ENCODE peak calls at places on chromosome 21, in five cellular contexts. K, H, C, N and O are unnamed samples.

GRCh38 chr21:44589094-44589493 is 3.2 kb downstream of the KRTAP10-6 start:
- DNase-seq in N (no peak), K (no peak), C (no peak), H (no peak), O (no peak)

GRCh38 chr21:19353271-19353670 is 949.7 kb upstream of the TMPRSS15 start:
- DNase-seq in N (no peak), H (no peak), K (no peak), C (no peak), O (no peak)

GRCh38 chr21:14955936-14956520 is 108.8 kb downstream of the NRIP1 start:
- DNase-seq in C (no peak), H (no peak), N (no peak), K (no peak), O (no peak)

GRCh38 chr21:14866859-14867560 is 197.8 kb downstream of the NRIP1 start:
- DNase-seq in H (no peak), C (no peak), N (no peak), K (no peak), O (no peak)

GRCh38 chr21:45971487-45972352 is 9.8 kb upstream of the COL6A1 start:
- DNase-seq in N (no peak), C (no peak), H (peak; percentile 92), K (no peak), O (no peak)

GRCh38 chr21:41369105-41369914 is 7.5 kb downstream of the MX2 start:
- DNase-seq in K (no peak), H (peak; percentile 42), N (no peak), C (peak; percentile 40), O (peak; percentile 42)

GRCh38 chr21:45403825-45404725 is 890 bp upstream of the COL18A1 start:
- DNase-seq in N (no peak), C (no peak), H (no peak), K (no peak), O (no peak)

GRCh38 chr21:27831821-27832569 is 865.1 kb upstream of the ADAMTS5 start:
- DNase-seq in N (no peak), K (no peak), C (no peak), H (no peak), O (no peak)

GRCh38 chr21:46065215-46065992 is 32.5 kb upstream of the COL6A2 start:
- DNase-seq in K (no peak), N (no peak), H (no peak), C (no peak), O (no peak)

GRCh38 chr21:46048926-46049889 is 48.7 kb upstream of the COL6A2 start:
- DNase-seq in K (no peak), H (no peak), N (no peak), C (no peak), O (no peak)

GRCh38 chr21:46142581-46143473 is 12.6 kb downstream of the FTCD start:
- DNase-seq in C (no peak), K (no peak), N (no peak), H (no peak), O (no peak)

GRCh38 chr21:30434033-30434631 is 4.1 kb downstream of the KRTAP13-4 start:
- DNase-seq in N (peak; percentile 22), C (no peak), H (peak; percentile 33), K (no peak), O (no peak)

GRCh38 chr21:27275294-27275927 is 308.5 kb upstream of the ADAMTS5 start:
- DNase-seq in N (no peak), K (no peak), C (no peak), H (peak; percentile 15), O (no peak)

GRCh38 chr21:18244721-18245486 is at the start of gene CHODL:
- DNase-seq in N (no peak), K (no peak), C (no peak), H (peak; percentile 11), O (no peak)

GRCh38 chr21:46065993-46066842 is 31.7 kb upstream of the COL6A2 start:
- DNase-seq in C (no peak), H (no peak), N (no peak), K (no peak), O (no peak)

GRCh38 chr21:41426656-41427311 is 745 bp downstream of the MX1 start:
- DNase-seq in C (no peak), H (peak; percentile 32), N (no peak), K (no peak), O (no peak)

GRCh38 chr21:25509862-25510261 is 97.4 kb downstream of the MRPL39 start:
- DNase-seq in H (no peak), N (no peak), C (no peak), K (no peak), O (no peak)

GRCh38 chr21:44653656-44654575 is 543 bp downstream of the KRTAP12-4 start:
- DNase-seq in C (no peak), H (no peak), K (no peak), N (no peak), O (no peak)

GRCh38 chr21:44800103-44800502 is 1.5 kb downstream of the UBE2G2 start:
- DNase-seq in C (peak; percentile 63), H (peak; percentile 64), N (no peak), K (no peak), O (no peak)

GRCh38 chr21:18478513-18478912 is 74.9 kb upstream of the TMPRSS15 start:
- DNase-seq in N (no peak), H (no peak), C (no peak), K (no peak), O (no peak)

GRCh38 chr21:45590726-45591618 is 48.7 kb upstream of the SLC19A1 start:
- DNase-seq in H (no peak), N (peak; percentile 91), C (no peak), K (no peak), O (peak; percentile 48)

GRCh38 chr21:35428489-35428888 is 379.4 kb upstream of the RUNX1 start:
- DNase-seq in H (no peak), N (no peak), K (no peak), C (no peak), O (no peak)

GRCh38 chr21:35426484-35426883 is 377.4 kb upstream of the RUNX1 start:
- DNase-seq in C (no peak), H (no peak), N (no peak), K (no peak), O (no peak)

GRCh38 chr21:35426897-35427296 is 377.8 kb upstream of the RUNX1 start:
- DNase-seq in H (no peak), N (no peak), C (no peak), K (no peak), O (no peak)

GRCh38 chr21:35428041-35428400 is 378.9 kb upstream of the RUNX1 start:
- DNase-seq in C (no peak), H (no peak), K (no peak), N (no peak), O (no peak)

DNA sequence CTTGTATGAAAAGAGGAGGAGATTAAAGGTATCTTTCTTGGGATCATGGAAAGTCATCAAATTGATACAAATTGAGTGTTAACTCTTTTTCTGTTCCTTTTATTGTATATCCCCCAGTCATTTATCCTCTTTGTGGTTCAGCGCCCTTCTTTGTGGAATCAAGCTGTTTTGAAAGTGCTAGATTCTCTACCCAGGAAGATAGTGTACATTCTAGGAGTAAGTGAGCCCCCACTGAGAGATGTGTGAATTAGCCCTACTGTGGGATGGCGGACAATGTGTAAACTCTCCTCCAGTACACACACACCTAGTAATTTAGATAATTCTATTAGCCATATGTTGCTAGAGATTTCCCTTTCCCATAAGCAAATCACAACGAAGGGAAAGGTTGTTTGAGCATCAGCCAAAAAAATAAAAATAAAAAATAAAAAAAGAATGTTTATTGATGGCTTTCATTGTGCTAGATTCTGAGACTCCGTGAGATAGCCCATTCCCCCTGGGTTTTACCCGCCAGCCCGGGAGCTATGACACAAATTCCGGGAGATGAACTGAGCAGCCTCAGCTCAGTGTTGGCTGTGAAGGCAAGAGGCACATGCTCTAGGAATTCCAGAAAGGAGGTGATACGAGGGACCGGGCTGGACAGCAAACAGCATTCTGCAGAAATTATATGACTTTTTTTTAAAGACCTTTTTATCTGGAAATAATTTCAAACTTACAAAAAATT is 378.4 kb upstream of the RUNX1 start:
- DNase-seq in N (no peak), K (no peak), H (no peak), C (no peak), O (no peak)
- TF ChIP-seq ZBTB33 in N (no peak), K (no peak), H (no peak), C (no peak), O (no peak)

GRCh38 chr21:31898898-31899630 is 26.2 kb downstream of the HUNK start:
- DNase-seq in H (no peak), K (no peak), C (no peak), N (no peak), O (no peak)
- TF ChIP-seq ZBTB33 in H (no peak), K (no peak), C (no peak), N (no peak), O (no peak)

GRCh38 chr21:35562876-35563275 is 497.4 kb downstream of the SETD4 start:
- DNase-seq in N (no peak), K (no peak), C (no peak), H (no peak), O (no peak)

GRCh38 chr21:35561076-35561475 is 499.2 kb downstream of the SETD4 start:
- DNase-seq in K (no peak), C (no peak), N (no peak), H (no peak), O (no peak)

GRCh38 chr21:35566874-35567273 is 493.5 kb downstream of the SETD4 start:
- DNase-seq in C (no peak), H (no peak), K (no peak), N (no peak), O (no peak)

GRCh38 chr21:35565204-35565611 is 495.1 kb downstream of the SETD4 start:
- DNase-seq in N (no peak), H (no peak), C (no peak), K (no peak), O (no peak)

DNA sequence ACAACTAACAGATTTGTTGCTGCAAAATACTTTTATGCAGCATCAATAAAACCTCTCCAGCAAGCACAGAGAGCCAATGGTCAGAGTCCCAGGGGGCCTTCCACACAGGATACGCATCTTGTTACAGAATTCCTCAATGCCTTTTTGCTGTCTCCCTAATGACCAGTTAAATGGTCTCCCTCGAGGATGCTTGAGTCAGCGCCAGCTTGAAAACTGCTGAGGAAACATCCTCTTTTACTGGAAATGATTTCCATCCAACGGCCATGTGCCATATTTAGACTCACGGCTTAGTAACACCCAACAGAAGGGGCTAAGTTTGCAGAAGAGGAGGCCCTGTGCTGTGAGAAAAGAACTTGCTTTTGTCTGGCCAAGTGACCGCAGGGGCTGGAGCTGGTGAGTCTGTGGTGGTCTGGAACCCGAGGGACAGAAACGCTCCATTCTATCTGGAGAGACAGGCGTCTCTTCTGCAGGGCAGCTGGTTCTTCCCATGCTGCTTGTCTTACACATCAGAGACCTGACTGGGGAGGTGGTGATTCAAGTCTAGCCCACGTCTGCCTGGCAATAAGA is 496.4 kb downstream of the SETD4 start:
- DNase-seq in H (no peak), K (no peak), N (no peak), C (no peak), O (no peak)
- TF ChIP-seq ZBTB33 in H (no peak), K (no peak), N (no peak), C (no peak), O (no peak)

DNA sequence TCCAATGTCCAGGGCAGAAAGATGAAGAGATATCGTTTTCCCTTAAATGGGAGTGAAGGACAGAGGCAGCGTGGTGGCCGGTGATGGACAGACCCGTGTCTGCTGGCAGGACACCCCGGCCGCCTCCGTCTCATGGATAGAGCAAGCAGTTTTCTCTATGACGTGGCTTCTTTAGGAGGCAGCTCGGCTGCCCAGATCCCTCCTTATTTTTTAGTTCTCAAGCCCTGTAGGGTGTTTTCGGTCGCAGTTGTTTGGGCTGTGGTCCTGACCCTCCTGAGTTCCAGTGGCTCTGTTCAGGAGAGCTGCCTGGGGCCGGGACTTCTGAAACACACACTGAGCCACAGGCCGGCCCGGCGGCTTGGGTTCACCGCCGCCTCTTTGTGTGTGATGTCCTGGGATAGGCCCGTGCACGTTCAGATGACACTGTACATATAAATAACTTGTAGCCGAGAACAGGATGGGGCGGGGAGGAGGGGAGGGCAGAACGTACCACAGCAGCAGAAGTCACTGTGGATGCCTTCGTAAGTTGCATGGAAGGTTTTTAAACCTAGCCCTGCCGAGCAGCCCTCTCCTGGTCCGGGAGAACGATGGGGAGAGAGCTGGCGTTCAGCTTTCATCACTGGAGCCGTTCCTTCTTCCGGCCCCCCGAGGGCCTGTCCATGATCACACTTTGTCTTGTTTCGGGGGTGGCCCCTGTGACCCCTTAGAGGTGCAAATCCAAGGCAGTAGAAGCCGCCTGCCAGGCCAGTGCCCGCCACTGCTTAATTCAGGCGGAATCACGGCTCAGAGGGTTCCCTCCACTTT is 65.2 kb downstream of the SIK1 start:
- DNase-seq in C (no peak), K (no peak), N (no peak), H (no peak), O (peak; percentile 73)
- TF ChIP-seq ZBTB33 in C (no peak), K (no peak), N (no peak), H (no peak), O (no peak)